ENCODE peak calls at places on chromosome 13, in seven cellular contexts. One of them, this sample, is unnamed.

GRCh38 chr13:28532226-28533048 is 37.5 kb upstream of the FLT1 start:
- DNase-seq in nephron progenitor cell: peak
- DNase-seq in fibroblast of mammary gland: no peak
- DNase-seq in psoas muscle: peak
- DNase-seq in ascending aorta: no peak
- DNase-seq in glutamatergic neuron: peak
- DNase-seq in left ventricle myocardium inferior: peak
- DNase-seq in this sample: no peak

GRCh38 chr13:113862191-113862765 is 1.6 kb downstream of the GAS6 start:
- DNase-seq in glutamatergic neuron: no peak
- DNase-seq in fibroblast of mammary gland: no peak
- DNase-seq in left ventricle myocardium inferior: no peak
- DNase-seq in psoas muscle: peak
- DNase-seq in ascending aorta: no peak
- DNase-seq in nephron progenitor cell: no peak
- DNase-seq in this sample: no peak

GRCh38 chr13:99308481-99309087 is 1.4 kb upstream of the GPR183 start:
- DNase-seq in ascending aorta: no peak
- DNase-seq in left ventricle myocardium inferior: no peak
- DNase-seq in fibroblast of mammary gland: peak
- DNase-seq in psoas muscle: no peak
- DNase-seq in nephron progenitor cell: no peak
- DNase-seq in glutamatergic neuron: no peak
- DNase-seq in this sample: no peak

GRCh38 chr13:99361197-99361596 is 54.0 kb upstream of the GPR183 start:
- DNase-seq in fibroblast of mammary gland: no peak
- DNase-seq in psoas muscle: no peak
- DNase-seq in nephron progenitor cell: no peak
- DNase-seq in left ventricle myocardium inferior: no peak
- DNase-seq in glutamatergic neuron: no peak
- DNase-seq in ascending aorta: no peak
- DNase-seq in this sample: no peak

GRCh38 chr13:50685491-50685890 is 158.0 kb downstream of the DLEU7 start:
- DNase-seq in psoas muscle: peak
- DNase-seq in glutamatergic neuron: no peak
- DNase-seq in left ventricle myocardium inferior: peak
- DNase-seq in fibroblast of mammary gland: peak
- DNase-seq in ascending aorta: peak
- DNase-seq in nephron progenitor cell: no peak
- DNase-seq in this sample: peak

GRCh38 chr13:66430266-66430665 is 799.9 kb downstream of the PCDH9 start:
- DNase-seq in glutamatergic neuron: no peak
- DNase-seq in left ventricle myocardium inferior: no peak
- DNase-seq in psoas muscle: no peak
- DNase-seq in ascending aorta: no peak
- DNase-seq in fibroblast of mammary gland: peak
- DNase-seq in nephron progenitor cell: no peak
- DNase-seq in this sample: no peak

GRCh38 chr13:46544811-46545210 is 8.2 kb upstream of the LRCH1 start:
- DNase-seq in left ventricle myocardium inferior: no peak
- DNase-seq in nephron progenitor cell: no peak
- DNase-seq in psoas muscle: no peak
- DNase-seq in ascending aorta: no peak
- DNase-seq in glutamatergic neuron: no peak
- DNase-seq in fibroblast of mammary gland: no peak
- DNase-seq in this sample: no peak

GRCh38 chr13:32150794-32151193 is 119.2 kb downstream of the FRY start:
- DNase-seq in glutamatergic neuron: no peak
- DNase-seq in ascending aorta: peak
- DNase-seq in psoas muscle: peak
- DNase-seq in nephron progenitor cell: no peak
- DNase-seq in fibroblast of mammary gland: peak
- DNase-seq in left ventricle myocardium inferior: peak
- DNase-seq in this sample: no peak

GRCh38 chr13:48221301-48222190 is 11.5 kb upstream of the ITM2B start:
- DNase-seq in fibroblast of mammary gland: no peak
- DNase-seq in ascending aorta: no peak
- DNase-seq in glutamatergic neuron: no peak
- DNase-seq in left ventricle myocardium inferior: no peak
- DNase-seq in nephron progenitor cell: no peak
- DNase-seq in psoas muscle: no peak
- DNase-seq in this sample: no peak

GRCh38 chr13:98977568-98978270 is at the start of gene DOCK9:
- DNase-seq in fibroblast of mammary gland: peak
- DNase-seq in glutamatergic neuron: no peak
- DNase-seq in left ventricle myocardium inferior: peak
- DNase-seq in psoas muscle: peak
- DNase-seq in nephron progenitor cell: peak
- DNase-seq in ascending aorta: peak
- DNase-seq in this sample: peak

GRCh38 chr13:50230365-50230978 is 215.2 kb downstream of the KCNRG start:
- DNase-seq in left ventricle myocardium inferior: no peak
- DNase-seq in psoas muscle: no peak
- DNase-seq in nephron progenitor cell: no peak
- DNase-seq in glutamatergic neuron: no peak
- DNase-seq in fibroblast of mammary gland: peak
- DNase-seq in ascending aorta: no peak
- DNase-seq in this sample: no peak

GRCh38 chr13:34611678-34612077 is 330.4 kb upstream of the NBEA start:
- DNase-seq in glutamatergic neuron: no peak
- DNase-seq in left ventricle myocardium inferior: no peak
- DNase-seq in psoas muscle: no peak
- DNase-seq in ascending aorta: no peak
- DNase-seq in nephron progenitor cell: no peak
- DNase-seq in fibroblast of mammary gland: no peak
- DNase-seq in this sample: no peak

GRCh38 chr13:52597676-52598075 is 44.6 kb upstream of the HNRNPA1L2 start:
- DNase-seq in nephron progenitor cell: no peak
- DNase-seq in psoas muscle: no peak
- DNase-seq in ascending aorta: no peak
- DNase-seq in fibroblast of mammary gland: no peak
- DNase-seq in left ventricle myocardium inferior: no peak
- DNase-seq in glutamatergic neuron: no peak
- DNase-seq in this sample: no peak

GRCh38 chr13:60226507-60226906 is 62.8 kb upstream of the DIAPH3 start:
- DNase-seq in psoas muscle: no peak
- DNase-seq in fibroblast of mammary gland: peak
- DNase-seq in ascending aorta: no peak
- DNase-seq in left ventricle myocardium inferior: no peak
- DNase-seq in glutamatergic neuron: peak
- DNase-seq in nephron progenitor cell: peak
- DNase-seq in this sample: no peak

GRCh38 chr13:75876371-75877050 is 240.4 kb downstream of the LMO7 start:
- DNase-seq in left ventricle myocardium inferior: peak
- DNase-seq in ascending aorta: peak
- DNase-seq in psoas muscle: no peak
- DNase-seq in fibroblast of mammary gland: peak
- DNase-seq in glutamatergic neuron: peak
- DNase-seq in nephron progenitor cell: peak
- DNase-seq in this sample: peak

GRCh38 chr13:102608944-102609343 is 12.2 kb downstream of the TPP2 start:
- DNase-seq in fibroblast of mammary gland: no peak
- DNase-seq in psoas muscle: no peak
- DNase-seq in left ventricle myocardium inferior: no peak
- DNase-seq in ascending aorta: no peak
- DNase-seq in glutamatergic neuron: no peak
- DNase-seq in nephron progenitor cell: no peak
- DNase-seq in this sample: no peak

GRCh38 chr13:24899601-24900000 is 135.6 kb downstream of the RNF17 start:
- DNase-seq in ascending aorta: no peak
- DNase-seq in fibroblast of mammary gland: no peak
- DNase-seq in left ventricle myocardium inferior: no peak
- DNase-seq in nephron progenitor cell: no peak
- DNase-seq in psoas muscle: no peak
- DNase-seq in glutamatergic neuron: no peak
- DNase-seq in this sample: no peak

GRCh38 chr13:51549593-51549992 is 34.7 kb upstream of the WDFY2 start:
- DNase-seq in ascending aorta: no peak
- DNase-seq in glutamatergic neuron: no peak
- DNase-seq in psoas muscle: no peak
- DNase-seq in nephron progenitor cell: no peak
- DNase-seq in left ventricle myocardium inferior: no peak
- DNase-seq in fibroblast of mammary gland: no peak
- DNase-seq in this sample: no peak

GRCh38 chr13:49579501-49579900 is 5.9 kb downstream of the RCBTB1 start:
- DNase-seq in glutamatergic neuron: no peak
- DNase-seq in psoas muscle: no peak
- DNase-seq in ascending aorta: no peak
- DNase-seq in nephron progenitor cell: no peak
- DNase-seq in fibroblast of mammary gland: no peak
- DNase-seq in left ventricle myocardium inferior: no peak
- DNase-seq in this sample: no peak

GRCh38 chr13:111482806-111483620 is 162.6 kb downstream of the TEX29 start:
- DNase-seq in glutamatergic neuron: no peak
- DNase-seq in left ventricle myocardium inferior: no peak
- DNase-seq in fibroblast of mammary gland: no peak
- DNase-seq in nephron progenitor cell: no peak
- DNase-seq in ascending aorta: no peak
- DNase-seq in psoas muscle: no peak
- DNase-seq in this sample: no peak

GRCh38 chr13:79126706-79127105 is 279.3 kb downstream of the RBM26 start:
- DNase-seq in ascending aorta: no peak
- DNase-seq in fibroblast of mammary gland: no peak
- DNase-seq in glutamatergic neuron: no peak
- DNase-seq in left ventricle myocardium inferior: no peak
- DNase-seq in psoas muscle: no peak
- DNase-seq in nephron progenitor cell: no peak
- DNase-seq in this sample: no peak

GRCh38 chr13:79519252-79519651 is 38.3 kb downstream of the NDFIP2 start:
- DNase-seq in nephron progenitor cell: no peak
- DNase-seq in glutamatergic neuron: no peak
- DNase-seq in ascending aorta: no peak
- DNase-seq in psoas muscle: no peak
- DNase-seq in left ventricle myocardium inferior: no peak
- DNase-seq in fibroblast of mammary gland: peak
- DNase-seq in this sample: no peak

DNA sequence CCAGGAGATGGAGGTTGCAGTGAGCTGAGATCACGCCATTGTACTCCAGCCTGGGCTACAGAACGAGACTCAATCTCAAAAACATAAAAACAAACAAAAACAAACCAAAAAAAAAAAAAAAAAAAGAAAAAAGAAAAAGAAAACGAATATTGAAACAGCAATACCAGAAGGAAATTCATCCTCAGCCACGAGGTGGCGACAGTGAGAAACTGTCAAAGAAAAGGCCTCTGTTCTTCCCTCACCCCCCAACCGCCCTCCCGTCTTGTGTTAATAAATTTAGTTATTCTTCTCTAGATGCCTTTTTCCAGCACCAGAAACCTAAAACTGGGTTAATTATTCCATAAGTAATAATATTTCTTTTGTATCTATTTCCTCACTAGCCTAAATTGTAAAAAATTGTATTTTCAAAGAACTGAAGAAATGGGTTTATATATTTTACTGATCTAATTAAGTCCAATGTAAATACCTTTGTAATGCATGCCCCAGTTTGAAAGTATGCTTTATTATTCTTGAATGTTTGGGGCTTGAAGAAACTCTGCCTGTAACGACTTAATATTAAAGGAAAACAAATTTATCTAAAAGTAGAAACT is 38.6 kb downstream of the LIG4 start:
- DNase-seq in psoas muscle: no peak
- DNase-seq in fibroblast of mammary gland: peak
- DNase-seq in ascending aorta: no peak
- DNase-seq in left ventricle myocardium inferior: no peak
- DNase-seq in glutamatergic neuron: peak
- DNase-seq in nephron progenitor cell: peak
- DNase-seq in this sample: peak
- TF ChIP-seq CTCF in psoas muscle: peak
- TF ChIP-seq CTCF in fibroblast of mammary gland: peak
- TF ChIP-seq CTCF in ascending aorta: peak
- TF ChIP-seq CTCF in left ventricle myocardium inferior: peak
- TF ChIP-seq CTCF in glutamatergic neuron: peak
- TF ChIP-seq CTCF in nephron progenitor cell: no peak
- TF ChIP-seq CTCF in this sample: no peak

GRCh38 chr13:26034018-26034417 is 17.8 kb downstream of the SHISA2 start:
- DNase-seq in left ventricle myocardium inferior: no peak
- DNase-seq in glutamatergic neuron: no peak
- DNase-seq in nephron progenitor cell: no peak
- DNase-seq in psoas muscle: no peak
- DNase-seq in fibroblast of mammary gland: no peak
- DNase-seq in ascending aorta: no peak
- DNase-seq in this sample: no peak

GRCh38 chr13:26036383-26036782 is 15.4 kb downstream of the SHISA2 start:
- DNase-seq in glutamatergic neuron: no peak
- DNase-seq in nephron progenitor cell: no peak
- DNase-seq in psoas muscle: no peak
- DNase-seq in left ventricle myocardium inferior: no peak
- DNase-seq in ascending aorta: no peak
- DNase-seq in fibroblast of mammary gland: no peak
- DNase-seq in this sample: no peak

GRCh38 chr13:26041476-26041875 is 10.3 kb downstream of the SHISA2 start:
- DNase-seq in left ventricle myocardium inferior: no peak
- DNase-seq in psoas muscle: no peak
- DNase-seq in ascending aorta: no peak
- DNase-seq in fibroblast of mammary gland: no peak
- DNase-seq in nephron progenitor cell: no peak
- DNase-seq in glutamatergic neuron: no peak
- DNase-seq in this sample: no peak

GRCh38 chr13:26038931-26039475 is 12.8 kb downstream of the SHISA2 start:
- DNase-seq in fibroblast of mammary gland: no peak
- DNase-seq in left ventricle myocardium inferior: no peak
- DNase-seq in ascending aorta: no peak
- DNase-seq in glutamatergic neuron: no peak
- DNase-seq in nephron progenitor cell: no peak
- DNase-seq in psoas muscle: no peak
- DNase-seq in this sample: no peak

DNA sequence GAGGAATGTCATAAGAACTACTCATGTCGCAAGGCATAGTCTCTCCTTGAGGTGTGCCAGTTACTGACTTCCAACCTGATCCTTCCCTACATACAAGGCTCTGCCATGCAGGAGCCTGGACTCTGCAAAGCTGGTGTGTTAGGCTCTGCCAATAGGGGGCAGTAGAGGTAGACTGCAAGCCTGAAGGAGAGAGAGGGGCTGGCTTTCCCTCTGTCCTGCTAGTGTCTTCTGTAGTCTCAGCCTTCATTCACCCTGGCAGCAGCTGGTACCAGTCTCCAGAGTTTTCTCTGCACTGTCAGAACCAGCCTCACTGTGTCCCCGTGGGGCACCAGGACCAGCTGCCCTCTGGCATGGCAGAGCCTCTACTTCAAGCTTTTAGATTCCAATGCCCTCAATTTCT is 14.5 kb downstream of the SHISA2 start:
- DNase-seq in fibroblast of mammary gland: no peak
- DNase-seq in ascending aorta: no peak
- DNase-seq in psoas muscle: no peak
- DNase-seq in glutamatergic neuron: peak
- DNase-seq in left ventricle myocardium inferior: no peak
- DNase-seq in nephron progenitor cell: no peak
- DNase-seq in this sample: no peak
- TF ChIP-seq CTCF in fibroblast of mammary gland: peak
- TF ChIP-seq CTCF in ascending aorta: no peak
- TF ChIP-seq CTCF in psoas muscle: peak
- TF ChIP-seq CTCF in glutamatergic neuron: peak
- TF ChIP-seq CTCF in left ventricle myocardium inferior: peak
- TF ChIP-seq CTCF in nephron progenitor cell: peak
- TF ChIP-seq CTCF in this sample: peak

GRCh38 chr13:44058067-44058466 is 178.4 kb downstream of the LACC1 start:
- DNase-seq in nephron progenitor cell: no peak
- DNase-seq in ascending aorta: no peak
- DNase-seq in fibroblast of mammary gland: no peak
- DNase-seq in left ventricle myocardium inferior: no peak
- DNase-seq in glutamatergic neuron: no peak
- DNase-seq in psoas muscle: no peak
- DNase-seq in this sample: no peak
- TF ChIP-seq CTCF in nephron progenitor cell: no peak
- TF ChIP-seq CTCF in ascending aorta: no peak
- TF ChIP-seq CTCF in fibroblast of mammary gland: no peak
- TF ChIP-seq CTCF in left ventricle myocardium inferior: no peak
- TF ChIP-seq CTCF in glutamatergic neuron: no peak
- TF ChIP-seq CTCF in psoas muscle: no peak
- TF ChIP-seq CTCF in this sample: no peak

GRCh38 chr13:103883152-103883551 is 816.9 kb upstream of the SLC10A2 start:
- DNase-seq in fibroblast of mammary gland: peak
- DNase-seq in glutamatergic neuron: peak
- DNase-seq in psoas muscle: peak
- DNase-seq in ascending aorta: peak
- DNase-seq in left ventricle myocardium inferior: peak
- DNase-seq in nephron progenitor cell: peak
- DNase-seq in this sample: peak
- TF ChIP-seq CTCF in fibroblast of mammary gland: peak
- TF ChIP-seq CTCF in glutamatergic neuron: peak
- TF ChIP-seq CTCF in psoas muscle: peak
- TF ChIP-seq CTCF in ascending aorta: peak
- TF ChIP-seq CTCF in left ventricle myocardium inferior: peak
- TF ChIP-seq CTCF in nephron progenitor cell: peak
- TF ChIP-seq CTCF in this sample: no peak